ENCODE peak calls at places on chromosomes 4 and X, in four cellular contexts. One of them, this sample, is unnamed. For H3K4me1, the result is how much of the 10 kb centered on the place peaks cover.

GRCh38 chrX:106302304-106302703 is 134.2 kb downstream of the PWWP3B start:
- DNase-seq in aorta: no peak
- DNase-seq in GM23338: peak
- DNase-seq in psoas muscle: no peak
- DNase-seq in this sample: peak

GRCh38 chr4:112343330-112343729 is 46.2 kb downstream of the ALPK1 start:
- DNase-seq in psoas muscle: no peak
- DNase-seq in GM23338: peak
- DNase-seq in aorta: no peak
- DNase-seq in this sample: no peak

GRCh38 chr4:92658318-92658717 is 354.6 kb downstream of the GRID2 start:
- DNase-seq in aorta: no peak
- DNase-seq in GM23338: no peak
- DNase-seq in psoas muscle: no peak
- DNase-seq in this sample: no peak

GRCh38 chr4:153042757-153043156 is 106.6 kb downstream of the FHDC1 start:
- DNase-seq in psoas muscle: no peak
- DNase-seq in aorta: no peak
- DNase-seq in GM23338: no peak
- DNase-seq in this sample: no peak

GRCh38 chr4:157977086-157977485 is 195.7 kb downstream of the GASK1B start:
- DNase-seq in GM23338: no peak
- DNase-seq in aorta: no peak
- DNase-seq in psoas muscle: no peak
- DNase-seq in this sample: no peak

GRCh38 chrX:153764786-153765137 is 713 bp downstream of the PLXNB3 start:
- DNase-seq in psoas muscle: no peak
- DNase-seq in aorta: peak
- DNase-seq in GM23338: no peak
- DNase-seq in this sample: no peak

GRCh38 chr4:41207330-41207831 is 7.0 kb downstream of the APBB2 start:
- DNase-seq in psoas muscle: peak
- DNase-seq in aorta: no peak
- DNase-seq in GM23338: no peak
- DNase-seq in this sample: no peak

GRCh38 chrX:132336172-132336571 is 116.9 kb upstream of the RAP2C start:
- DNase-seq in psoas muscle: no peak
- DNase-seq in GM23338: no peak
- DNase-seq in aorta: no peak
- DNase-seq in this sample: no peak

GRCh38 chr4:148116264-148116663 is 325.9 kb downstream of the NR3C2 start:
- DNase-seq in GM23338: no peak
- DNase-seq in aorta: no peak
- DNase-seq in psoas muscle: no peak
- DNase-seq in this sample: no peak

GRCh38 chr4:88823058-88823919 is 125.7 kb upstream of the NAP1L5 start:
- DNase-seq in aorta: peak
- DNase-seq in psoas muscle: peak
- DNase-seq in GM23338: peak
- DNase-seq in this sample: peak

GRCh38 chr4:57655342-57655741 is 545.2 kb upstream of the IGFBP7 start:
- DNase-seq in GM23338: no peak
- DNase-seq in aorta: no peak
- DNase-seq in psoas muscle: no peak
- DNase-seq in this sample: no peak

GRCh38 chrX:40298569-40298968 is 200.8 kb upstream of the BCOR start:
- DNase-seq in GM23338: peak
- DNase-seq in psoas muscle: no peak
- DNase-seq in aorta: no peak
- DNase-seq in this sample: no peak

GRCh38 chrX:18151157-18151556 is 69.5 kb downstream of the BEND2 start:
- DNase-seq in aorta: no peak
- DNase-seq in psoas muscle: no peak
- DNase-seq in GM23338: no peak
- DNase-seq in this sample: no peak

GRCh38 chrX:63751481-63751880 is 33.5 kb downstream of the ARHGEF9 start:
- DNase-seq in GM23338: no peak
- DNase-seq in aorta: no peak
- DNase-seq in psoas muscle: no peak
- DNase-seq in this sample: peak

GRCh38 chr4:48129307-48130014 is 4.6 kb downstream of the TXK start:
- DNase-seq in psoas muscle: peak
- DNase-seq in GM23338: peak
- DNase-seq in aorta: peak
- DNase-seq in this sample: no peak

DNA sequence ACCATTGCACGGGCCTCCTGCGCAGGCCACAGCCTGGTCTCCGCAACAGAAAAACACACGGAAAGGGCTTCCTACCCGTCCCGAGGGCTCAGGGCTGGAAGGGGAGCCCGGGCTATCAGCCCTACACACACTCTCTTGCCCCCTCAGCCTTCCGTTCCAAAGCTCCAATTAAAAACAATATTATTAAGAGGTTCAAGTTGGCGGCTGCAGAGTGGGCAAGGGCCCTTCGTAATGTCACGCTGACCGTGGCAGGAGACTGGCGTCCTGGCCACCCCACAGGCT is 220.5 kb upstream of the PSAPL1 start:
- DNase-seq in psoas muscle: no peak
- DNase-seq in GM23338: no peak
- DNase-seq in aorta: no peak
- DNase-seq in this sample: no peak
- H3K4me1 ChIP-seq in psoas muscle: under half
- H3K4me1 ChIP-seq in GM23338: under half
- H3K4me1 ChIP-seq in aorta: under half
- H3K4me1 ChIP-seq in this sample: under half

GRCh38 chr4:119097282-119097900 is 38.2 kb upstream of the MYOZ2 start:
- DNase-seq in aorta: no peak
- DNase-seq in psoas muscle: no peak
- DNase-seq in GM23338: no peak
- DNase-seq in this sample: no peak
- H3K4me1 ChIP-seq in aorta: under half
- H3K4me1 ChIP-seq in psoas muscle: under half
- H3K4me1 ChIP-seq in GM23338: under half
- H3K4me1 ChIP-seq in this sample: under half

GRCh38 chr4:165610679-165611551 is 232.1 kb downstream of the CPE start:
- DNase-seq in psoas muscle: no peak
- DNase-seq in aorta: no peak
- DNase-seq in GM23338: no peak
- DNase-seq in this sample: no peak
- H3K4me1 ChIP-seq in psoas muscle: under half
- H3K4me1 ChIP-seq in aorta: under half
- H3K4me1 ChIP-seq in GM23338: under half
- H3K4me1 ChIP-seq in this sample: under half

GRCh38 chr4:130068072-130068471 is 972.1 kb downstream of the C4orf33 start:
- DNase-seq in GM23338: no peak
- DNase-seq in psoas muscle: no peak
- DNase-seq in aorta: no peak
- DNase-seq in this sample: no peak

GRCh38 chr4:130071746-130072145 is 975.8 kb downstream of the C4orf33 start:
- DNase-seq in GM23338: no peak
- DNase-seq in psoas muscle: no peak
- DNase-seq in aorta: no peak
- DNase-seq in this sample: no peak

GRCh38 chr4:130074096-130074495 is 978.1 kb downstream of the C4orf33 start:
- DNase-seq in aorta: peak
- DNase-seq in GM23338: peak
- DNase-seq in psoas muscle: no peak
- DNase-seq in this sample: no peak

GRCh38 chr4:130077275-130077674 is 981.3 kb downstream of the C4orf33 start:
- DNase-seq in GM23338: no peak
- DNase-seq in psoas muscle: no peak
- DNase-seq in aorta: no peak
- DNase-seq in this sample: peak

GRCh38 chr4:130073145-130073790 is 977.3 kb downstream of the C4orf33 start:
- DNase-seq in psoas muscle: no peak
- DNase-seq in GM23338: no peak
- DNase-seq in aorta: no peak
- DNase-seq in this sample: no peak
- H3K4me1 ChIP-seq in psoas muscle: under half
- H3K4me1 ChIP-seq in GM23338: under half
- H3K4me1 ChIP-seq in aorta: under half
- H3K4me1 ChIP-seq in this sample: under half